ENCODE peak calls at places on chromosomes 13 and 19, in seven cellular contexts. T, S, G, Z, D, P and A are unnamed samples.

GRCh38 chr13:44810067-44810840 is 179.0 kb downstream of the NUFIP1 start:
- DNase-seq in T (no peak), G (peak), S (peak), Z (peak), D (peak), P (peak), A (no peak)

GRCh38 chr19:39067104-39067503 is 17.1 kb upstream of the ACP7 start:
- DNase-seq in Z (no peak), T (no peak), S (no peak), G (no peak), P (no peak), D (no peak), A (no peak)

GRCh38 chr13:44101347-44102083 is 221.8 kb downstream of the LACC1 start:
- DNase-seq in T (no peak), Z (no peak), P (no peak), G (no peak), D (no peak), S (no peak), A (no peak)

GRCh38 chr19:8304841-8305621 is 3.1 kb downstream of the CD320 start:
- DNase-seq in T (peak), Z (no peak), G (peak), P (no peak), D (peak), S (no peak), A (no peak)

GRCh38 chr13:49319555-49320350 is 72.0 kb downstream of the CDADC1 start:
- DNase-seq in G (no peak), S (peak), T (no peak), Z (peak), D (no peak), P (no peak), A (no peak)

GRCh38 chr13:19123502-19123901 is 58.1 kb downstream of the TUBA3C start:
- DNase-seq in S (no peak), P (no peak), Z (no peak), T (no peak), G (no peak), D (no peak), A (no peak)

GRCh38 chr13:40682449-40683240 is 16.2 kb upstream of the FOXO1 start:
- DNase-seq in T (no peak), Z (peak), G (no peak), D (peak), P (no peak), S (no peak), A (no peak)

GRCh38 chr13:27533155-27533643 is 82.8 kb upstream of the MTIF3 start:
- DNase-seq in D (peak), P (peak), Z (peak), G (peak), T (peak), S (peak), A (peak)

GRCh38 chr13:93745884-93746283 is 519.3 kb downstream of the GPC6 start:
- DNase-seq in S (peak), G (no peak), P (no peak), Z (peak), T (no peak), D (no peak), A (no peak)

GRCh38 chr19:3075605-3076431 is 13.5 kb upstream of the TLE5 start:
- DNase-seq in G (no peak), P (peak), S (no peak), T (peak), Z (no peak), D (peak), A (no peak)

GRCh38 chr13:61024046-61024445 is 391.6 kb downstream of the PCDH20 start:
- DNase-seq in D (no peak), P (no peak), S (no peak), G (no peak), T (no peak), Z (no peak), A (no peak)

GRCh38 chr13:34758628-34759027 is 183.4 kb upstream of the NBEA start:
- DNase-seq in D (no peak), Z (no peak), P (no peak), S (no peak), G (no peak), T (no peak), A (no peak)

GRCh38 chr19:39160523-39160861 is 34.9 kb downstream of the PAK4 start:
- DNase-seq in D (peak), Z (peak), P (peak), S (peak), T (peak), G (peak), A (peak)

GRCh38 chr13:40445557-40445990 is 220.9 kb downstream of the FOXO1 start:
- DNase-seq in S (peak), T (no peak), D (peak), Z (peak), P (peak), G (peak), A (no peak)

GRCh38 chr13:37479901-37480300 is 118.7 kb downstream of the POSTN start:
- DNase-seq in P (no peak), T (no peak), S (peak), Z (peak), D (no peak), G (no peak), A (no peak)

GRCh38 chr19:17706750-17707181 is 12.5 kb upstream of the MAP1S start:
- DNase-seq in S (peak), G (no peak), T (no peak), Z (peak), D (peak), P (no peak), A (no peak)

GRCh38 chr13:67736646-67737420 is 506.7 kb upstream of the PCDH9 start:
- DNase-seq in S (peak), P (peak), D (peak), T (no peak), Z (peak), G (no peak), A (peak)

GRCh38 chr13:105773887-105774538 is 761.4 kb downstream of the EFNB2 start:
- DNase-seq in P (no peak), Z (peak), T (no peak), G (no peak), S (peak), D (peak), A (no peak)

GRCh38 chr13:80828759-80829158 is 487.8 kb upstream of the SPRY2 start:
- DNase-seq in G (no peak), S (peak), T (no peak), D (no peak), P (no peak), Z (no peak), A (no peak)

GRCh38 chr19:2476451-2477140 is 669 bp downstream of the GADD45B start:
- DNase-seq in D (peak), P (peak), S (peak), Z (peak), G (no peak), T (peak), A (no peak)

GRCh38 chr19:10352764-10353671 is 13.6 kb upstream of the ICAM3 start:
- DNase-seq in S (no peak), G (peak), P (peak), Z (peak), D (no peak), T (peak), A (no peak)

GRCh38 chr19:45780448-45781281 is 1.6 kb downstream of the DMPK start:
- DNase-seq in T (peak), D (no peak), P (no peak), S (no peak), Z (no peak), G (no peak), A (no peak)

GRCh38 chr19:11420429-11420893 is 1.3 kb upstream of the RGL3 start:
- DNase-seq in G (peak), Z (peak), D (peak), T (peak), S (peak), P (peak), A (peak)
- H3K4me3 ChIP-seq in G (peak), Z (peak), D (peak), T (peak), S (peak), P (no peak), A (peak)

DNA sequence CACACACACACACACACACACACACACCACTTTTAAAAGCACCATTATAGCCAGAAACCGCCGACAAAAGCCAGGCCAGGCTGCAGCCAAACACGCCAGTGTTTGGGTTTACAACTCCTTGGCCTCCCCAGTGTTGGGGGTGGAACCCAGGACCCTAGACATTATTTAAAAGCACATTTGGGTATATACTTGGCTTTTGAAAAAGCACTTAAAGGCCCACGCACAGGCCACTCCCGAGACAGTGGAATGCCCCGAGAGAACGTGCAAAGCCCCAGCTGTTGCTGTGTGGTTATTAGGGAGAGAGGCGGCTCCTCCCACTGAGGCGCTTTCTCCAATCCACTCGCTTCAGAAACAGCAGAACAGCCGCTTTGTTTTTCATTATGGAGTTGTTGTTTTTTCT is 38.2 kb downstream of the GGACT start:
- DNase-seq in T (peak), Z (peak), P (no peak), G (no peak), S (peak), D (peak), A (peak)
- H3K4me3 ChIP-seq in T (peak), Z (no peak), P (no peak), G (no peak), S (no peak), D (peak), A (peak)

GRCh38 chr19:641702-642101 is 2.0 kb downstream of the FGF22 start:
- DNase-seq in D (no peak), S (no peak), T (no peak), G (no peak), P (no peak), Z (no peak), A (no peak)

GRCh38 chr19:638901-639250 is 803 bp upstream of the FGF22 start:
- DNase-seq in T (no peak), P (no peak), G (no peak), S (no peak), D (no peak), Z (no peak), A (no peak)

GRCh38 chr19:639251-640155 is at the start of gene FGF22:
- DNase-seq in T (peak), Z (peak), P (peak), G (peak), D (no peak), S (peak), A (peak)

GRCh38 chr19:640606-641170 is 1.0 kb downstream of the FGF22 start:
- DNase-seq in S (no peak), Z (no peak), P (no peak), D (no peak), G (no peak), T (no peak), A (no peak)

DNA sequence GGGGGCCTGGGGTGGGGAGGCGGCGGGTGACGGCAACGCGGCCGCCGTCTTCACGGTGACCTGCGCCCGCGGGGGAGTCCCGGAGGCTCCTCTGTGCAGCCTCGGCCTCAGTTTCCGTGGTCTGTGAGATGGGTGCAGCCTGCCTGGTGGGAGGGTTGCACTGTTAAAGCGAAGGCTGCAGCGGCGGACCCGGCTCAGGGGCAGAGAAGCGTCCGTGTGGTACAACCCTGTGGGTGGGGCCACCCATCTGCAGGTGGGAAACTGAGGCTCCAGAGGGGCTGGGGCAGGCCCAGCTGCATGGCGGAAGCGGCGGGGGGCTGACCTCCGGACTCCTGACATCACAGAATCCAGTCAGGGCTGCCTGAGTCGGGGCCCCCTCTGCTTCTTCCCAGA is 473 bp downstream of the FGF22 start:
- DNase-seq in S (no peak), T (no peak), P (no peak), D (no peak), G (no peak), Z (no peak), A (no peak)
- H3K4me3 ChIP-seq in S (peak), T (peak), P (no peak), D (no peak), G (peak), Z (peak), A (peak)

GRCh38 chr19:48444933-48445194 is 919 bp upstream of the GRWD1 start:
- DNase-seq in S (no peak), T (no peak), D (no peak), Z (peak), P (no peak), G (no peak), A (no peak)

GRCh38 chr19:48444129-48444932 is 1.5 kb upstream of the GRWD1 start:
- DNase-seq in P (no peak), S (no peak), D (no peak), Z (no peak), G (no peak), T (peak), A (no peak)

GRCh38 chr19:48442116-48443035 is 3.4 kb upstream of the GRWD1 start:
- DNase-seq in P (no peak), T (no peak), S (no peak), G (no peak), Z (no peak), D (no peak), A (no peak)

GRCh38 chr19:48443262-48443661 is 2.5 kb upstream of the GRWD1 start:
- DNase-seq in T (no peak), P (peak), Z (no peak), S (no peak), D (no peak), G (no peak), A (no peak)

GRCh38 chr19:48443731-48444128 is 2.1 kb upstream of the GRWD1 start:
- DNase-seq in P (no peak), S (no peak), G (no peak), Z (no peak), T (no peak), D (no peak), A (no peak)
- H3K4me3 ChIP-seq in P (no peak), S (no peak), G (no peak), Z (peak), T (peak), D (no peak), A (no peak)

DNA sequence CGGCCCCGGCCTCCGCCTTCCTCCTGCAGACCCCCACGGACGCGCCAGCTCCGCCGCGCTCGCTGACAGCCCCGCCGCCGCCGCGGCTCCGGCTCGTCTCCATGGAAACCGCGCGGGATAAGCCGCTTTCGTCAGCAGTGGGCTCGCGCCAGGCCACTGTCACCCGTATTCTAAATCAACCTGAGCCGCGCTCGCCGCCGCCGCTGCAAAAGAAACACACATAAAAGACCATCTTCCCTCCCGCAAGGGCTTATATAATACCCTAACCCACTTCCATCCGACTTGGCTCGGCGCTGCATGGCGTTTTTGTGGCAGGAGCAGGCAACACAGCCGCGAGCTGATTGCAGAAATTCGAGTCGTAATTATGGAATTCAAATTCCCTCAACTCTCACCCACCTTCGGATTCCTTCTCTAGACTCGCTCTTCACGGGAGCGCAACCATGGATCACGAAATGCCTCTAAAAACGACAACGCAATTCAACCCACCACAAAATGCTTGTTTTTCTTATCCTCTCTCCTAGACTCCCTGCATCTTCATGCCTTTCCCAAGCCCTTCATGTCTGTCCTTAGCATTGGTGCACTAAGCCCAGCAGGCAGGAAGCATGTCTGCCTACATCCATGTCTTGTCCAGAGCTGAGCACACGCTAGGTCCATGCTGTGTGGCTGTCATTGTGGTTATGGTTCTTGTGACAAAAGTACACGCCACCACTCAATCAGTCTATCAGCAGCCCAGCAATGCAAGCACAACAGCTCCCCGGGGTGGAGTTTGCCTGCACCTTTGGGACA is at the start of gene AMER2:
- DNase-seq in Z (peak), S (peak), G (peak), D (no peak), P (peak), T (peak), A (no peak)
- H3K4me3 ChIP-seq in Z (peak), S (peak), G (peak), D (no peak), P (no peak), T (no peak), A (peak)

DNA sequence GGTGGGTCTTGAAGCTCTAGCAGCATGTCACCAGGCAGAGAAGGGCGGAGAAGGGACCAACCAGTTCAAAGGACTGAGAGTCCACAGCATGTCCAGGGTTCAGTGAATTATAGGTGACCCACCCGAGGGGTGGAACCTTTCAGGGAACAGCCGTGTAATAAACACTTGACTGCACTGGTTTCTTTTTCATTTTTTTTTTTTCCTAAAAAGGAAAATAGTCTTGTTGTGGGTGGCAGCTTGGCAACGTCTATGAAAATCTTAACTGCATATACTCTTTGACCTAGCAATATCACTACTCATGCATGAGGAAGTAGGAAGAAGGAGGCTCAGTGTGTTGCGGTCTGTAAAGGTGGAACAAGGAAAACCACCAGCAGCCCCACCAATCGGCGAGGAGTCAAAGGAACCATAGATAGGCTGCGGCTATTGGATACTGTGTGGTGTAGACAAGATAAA is 13.0 kb upstream of the MYH14 start:
- DNase-seq in P (no peak), G (no peak), T (no peak), Z (no peak), S (no peak), D (no peak), A (no peak)
- H3K4me3 ChIP-seq in P (no peak), G (no peak), T (no peak), Z (no peak), S (no peak), D (no peak), A (no peak)

GRCh38 chr13:47959468-47960088 is 41.5 kb downstream of the SUCLA2 start:
- DNase-seq in Z (no peak), D (peak), P (no peak), S (no peak), T (no peak), G (no peak), A (no peak)

GRCh38 chr13:47955836-47956235 is 45.2 kb downstream of the SUCLA2 start:
- DNase-seq in S (no peak), Z (no peak), G (no peak), T (no peak), P (no peak), D (no peak), A (no peak)

GRCh38 chr13:47962237-47962636 is 38.8 kb downstream of the SUCLA2 start:
- DNase-seq in D (no peak), G (no peak), T (no peak), Z (no peak), S (no peak), P (no peak), A (no peak)

DNA sequence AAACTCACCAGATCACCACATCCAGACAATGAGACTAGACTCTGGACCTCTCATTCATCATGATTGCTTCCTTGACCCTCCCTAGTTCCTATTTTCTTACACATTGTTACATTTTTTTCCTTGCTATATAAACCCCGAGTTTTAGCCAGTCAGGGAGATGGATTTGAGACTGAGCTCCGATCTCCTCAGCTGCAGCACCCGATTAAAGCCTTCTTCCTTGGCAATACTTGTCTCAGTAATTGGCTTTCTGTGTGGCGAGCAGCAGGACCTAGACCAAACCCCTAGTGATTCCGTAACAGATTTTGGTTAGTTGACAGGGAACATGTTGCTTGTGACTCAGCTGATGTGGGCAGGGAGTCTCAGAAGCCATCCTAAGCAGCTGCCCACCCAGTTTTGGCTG is 44.0 kb downstream of the SUCLA2 start:
- DNase-seq in Z (no peak), P (no peak), G (no peak), D (no peak), T (no peak), S (no peak), A (no peak)
- H3K4me3 ChIP-seq in Z (no peak), P (no peak), G (no peak), D (no peak), T (no peak), S (no peak), A (no peak)